ENCODE peak calls at places on chromosomes 11 and 22, in six cellular contexts. P is stimulated activated CD8-positive, alpha-beta memory T cell treated with anti-CD3 and anti-CD28 coated beads, Interleukin-7, amount 100 ng/mL, for 1 hour; T is transverse colon; E is lung microvascular endothelial cell; I is kidney epithelial cell; B is LHCN-M2. S is an unnamed sample.

GRCh38 chr22:37566329-37566837 is 6.1 kb downstream of the CDC42EP1 start:
- DNase-seq in E (no peak), B (no peak), I (no peak), T (peak), P (no peak), S (no peak)

GRCh38 chr11:119727523-119728081 is 1.4 kb downstream of the NECTIN1 start:
- DNase-seq in E (no peak), P (no peak), I (no peak), B (no peak), T (peak), S (no peak)

GRCh38 chr11:3058753-3059664 is 1.8 kb upstream of the CARS1 start:
- DNase-seq in E (peak), T (no peak), P (no peak), B (peak), I (peak), S (no peak)

GRCh38 chr11:64234840-64235379 is 526 bp downstream of the VEGFB start:
- DNase-seq in T (peak), I (no peak), P (no peak), E (no peak), B (no peak), S (no peak)

GRCh38 chr11:65791719-65792213 is 4.9 kb downstream of the OVOL1 start:
- DNase-seq in E (no peak), B (no peak), P (no peak), T (peak), I (no peak), S (no peak)

GRCh38 chr11:109112748-109113378 is 309.1 kb upstream of the C11orf87 start:
- DNase-seq in I (no peak), T (no peak), E (no peak), P (no peak), B (no peak), S (no peak)

GRCh38 chr22:33570110-33570509 is 350.2 kb downstream of the LARGE1 start:
- DNase-seq in I (no peak), P (no peak), T (no peak), B (no peak), E (no peak), S (no peak)

GRCh38 chr11:73158356-73159051 is 16.4 kb upstream of the FCHSD2 start:
- DNase-seq in I (no peak), T (no peak), B (no peak), E (no peak), P (no peak), S (no peak)

GRCh38 chr11:12682730-12683500 is 8.7 kb downstream of the TEAD1 start:
- DNase-seq in P (no peak), E (no peak), B (no peak), T (no peak), I (no peak), S (no peak)

GRCh38 chr22:38868286-38868721 is 3.7 kb downstream of the CBX6 start:
- DNase-seq in T (no peak), I (no peak), P (no peak), E (no peak), B (no peak), S (no peak)

GRCh38 chr11:25357133-25357532 is 860.3 kb downstream of the LUZP2 start:
- DNase-seq in P (no peak), I (no peak), T (no peak), E (no peak), B (no peak), S (no peak)

GRCh38 chr22:44211946-44212930 is 31.5 kb downstream of the PARVG start:
- DNase-seq in I (no peak), P (no peak), E (no peak), B (peak), T (no peak), S (no peak)

GRCh38 chr11:95453616-95454118 is 222.7 kb upstream of the SESN3 start:
- DNase-seq in I (no peak), E (no peak), B (no peak), T (no peak), P (no peak), S (no peak)

GRCh38 chr11:94654201-94654600 is 87.0 kb downstream of the PIWIL4 start:
- DNase-seq in E (no peak), I (no peak), B (no peak), T (no peak), P (no peak), S (no peak)